ENCODE peak calls at places on chromosomes 6 and 20, in four cellular contexts. V is GM12878, Y is K562, B is H1. Z is an unnamed sample.

GRCh38 chr6:35050291-35050987 is 90.7 kb downstream of the TCP11 start:
- DNase-seq in Y (no peak), B (no peak), V (no peak), Z (no peak)

GRCh38 chr6:109705258-109705657 is 14.2 kb downstream of the FIG4 start:
- DNase-seq in V (peak; percentile 59), Y (peak; percentile 87), B (peak; percentile 75), Z (peak; percentile 78)

GRCh38 chr6:27452496-27452897 is 20.4 kb downstream of the ZNF184 start:
- DNase-seq in V (no peak), Y (no peak), B (no peak), Z (no peak)

GRCh38 chr6:96853083-96853482 is 15.8 kb upstream of the GPR63 start:
- DNase-seq in Y (no peak), V (no peak), B (no peak), Z (no peak)

GRCh38 chr6:53984163-53984562 is 127.1 kb upstream of the MLIP start:
- DNase-seq in B (no peak), V (no peak), Y (no peak), Z (peak; percentile 15)

GRCh38 chr6:133613231-133613630 is 275.7 kb upstream of the TCF21 start:
- DNase-seq in Y (no peak), V (no peak), B (no peak), Z (no peak)

GRCh38 chr20:59037386-59037785 is 5.2 kb downstream of the PRELID3B start:
- DNase-seq in Y (no peak), V (no peak), B (no peak), Z (no peak)

GRCh38 chr6:108068618-108069017 is 5.9 kb downstream of the OSTM1 start:
- DNase-seq in B (no peak), Y (no peak), V (peak; percentile 9), Z (no peak)

GRCh38 chr6:52271852-52272460 is 12.6 kb downstream of the MCM3 start:
- DNase-seq in B (no peak), V (no peak), Y (no peak), Z (peak; percentile 43)

GRCh38 chr6:43705996-43706395 is 18.4 kb upstream of the MRPS18A start:
- DNase-seq in Y (no peak), B (no peak), V (no peak), Z (no peak)

GRCh38 chr6:3119040-3119723 is 671 bp downstream of the BPHL start:
- DNase-seq in B (no peak), Y (peak; percentile 55), V (no peak), Z (peak; percentile 84)

DNA sequence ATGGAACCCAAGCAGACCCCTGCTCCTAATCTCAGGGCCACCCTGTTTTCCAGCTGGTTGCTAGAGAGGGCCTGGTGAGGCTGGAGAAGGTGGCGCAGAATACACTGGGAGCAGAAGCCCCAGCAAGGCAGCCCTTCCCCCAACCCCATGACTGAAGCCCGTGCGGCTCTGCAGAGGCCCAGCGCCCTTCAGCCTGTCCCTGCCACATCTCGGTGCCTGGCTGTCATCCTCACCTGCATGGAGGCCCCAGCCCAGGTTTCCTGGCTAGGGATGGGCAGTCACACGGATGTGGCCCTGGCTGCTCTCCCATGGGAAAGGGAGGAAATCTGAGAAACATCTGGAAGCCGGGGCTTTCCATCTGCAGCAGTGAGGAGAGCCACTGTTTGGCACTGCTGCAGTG is 26.1 kb upstream of the VSTM2L start:
- DNase-seq in Y (no peak), B (no peak), V (no peak), Z (no peak)
- TF ChIP-seq CBX5 in Y (no peak), B (no peak), V (no peak), Z (no peak)

GRCh38 chr6:42091718-42092023 is 41.3 kb downstream of the TAF8 start:
- DNase-seq in Y (no peak), V (no peak), B (no peak), Z (no peak)

GRCh38 chr6:42090819-42091717 is 40.7 kb downstream of the TAF8 start:
- DNase-seq in Y (peak; percentile 52), B (no peak), V (no peak), Z (no peak)

GRCh38 chr6:42095066-42095465 is 44.7 kb downstream of the TAF8 start:
- DNase-seq in B (no peak), Y (no peak), V (no peak), Z (no peak)

GRCh38 chr6:42095776-42096541 is 45.6 kb downstream of the TAF8 start:
- DNase-seq in B (no peak), Y (peak; percentile 70), V (no peak), Z (peak; percentile 74)

DNA sequence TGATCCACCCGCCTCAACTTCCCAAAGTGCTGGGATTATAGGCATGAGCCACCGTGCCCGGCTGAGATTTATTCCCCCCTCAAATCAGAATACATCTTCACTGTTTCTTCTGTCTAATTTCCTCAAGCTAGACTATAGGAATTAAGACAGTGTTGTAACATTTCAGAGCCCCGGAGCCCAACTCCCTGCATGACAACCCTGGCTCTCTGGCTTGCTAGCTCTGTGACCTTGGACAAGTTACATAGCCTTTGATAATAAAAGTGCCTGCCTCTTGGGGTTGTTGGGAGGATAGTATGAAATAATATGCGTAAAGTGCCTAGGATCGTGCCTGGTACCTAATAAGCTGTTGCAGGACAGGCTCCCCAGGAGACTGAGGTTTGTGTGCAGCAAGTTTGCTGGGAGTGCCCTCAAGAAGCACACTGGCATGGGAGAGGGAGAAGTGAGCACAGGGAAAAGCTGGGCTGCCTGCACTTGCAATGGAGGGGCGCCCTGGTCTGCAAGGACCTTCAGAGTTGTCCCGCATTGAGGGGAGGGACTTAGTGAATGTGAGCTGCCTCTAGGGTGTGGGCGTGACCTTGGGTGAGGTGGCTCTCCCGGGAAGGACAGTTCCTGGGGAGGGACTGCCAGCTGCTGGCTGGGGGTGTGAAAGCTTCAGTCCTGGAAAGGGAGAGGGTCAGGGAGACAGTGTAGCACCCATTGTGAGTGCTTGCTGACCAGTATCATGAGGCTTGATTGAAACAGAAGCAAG is 43.4 kb downstream of the TAF8 start:
- DNase-seq in B (no peak), Y (peak; percentile 80), V (no peak), Z (peak; percentile 64)
- TF ChIP-seq ATF3 in B (no peak), Y (no peak), V (no peak), Z (no peak)

DNA sequence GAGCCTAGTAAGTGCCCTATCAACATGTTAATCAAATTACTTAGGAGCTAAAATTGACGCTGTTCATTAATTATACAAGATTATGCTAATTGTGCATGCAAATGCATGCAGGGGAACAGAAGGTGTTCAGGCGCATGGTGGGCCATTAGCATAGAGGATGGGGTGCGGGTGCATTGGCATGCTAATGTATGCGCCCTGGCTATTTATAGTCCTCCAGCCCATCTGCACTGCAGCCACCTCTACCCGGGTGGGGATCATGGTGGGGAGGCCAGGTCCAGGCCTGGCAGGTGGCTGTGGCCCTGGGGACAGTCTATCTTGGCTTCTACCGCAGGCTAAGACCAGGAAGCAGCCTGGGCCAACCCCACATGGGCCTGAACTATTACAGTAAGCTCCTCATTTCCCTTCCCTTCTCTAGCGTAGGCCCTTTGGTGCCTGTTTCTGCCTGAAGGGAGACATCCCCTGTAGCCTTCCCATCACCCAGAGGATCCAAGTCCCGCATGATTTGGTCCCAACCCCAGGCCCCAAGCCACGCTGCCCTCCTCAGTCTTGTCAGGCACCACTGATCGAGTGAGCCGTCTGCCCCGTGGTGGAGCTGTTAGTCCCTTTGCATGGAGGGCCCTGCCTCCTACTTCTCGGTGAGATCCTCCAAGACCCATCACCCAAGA is 46.3 kb downstream of the EBF4 start:
- DNase-seq in V (no peak), Y (no peak), B (no peak), Z (no peak)
- TF ChIP-seq CBX5 in V (no peak), Y (no peak), B (no peak), Z (no peak)

DNA sequence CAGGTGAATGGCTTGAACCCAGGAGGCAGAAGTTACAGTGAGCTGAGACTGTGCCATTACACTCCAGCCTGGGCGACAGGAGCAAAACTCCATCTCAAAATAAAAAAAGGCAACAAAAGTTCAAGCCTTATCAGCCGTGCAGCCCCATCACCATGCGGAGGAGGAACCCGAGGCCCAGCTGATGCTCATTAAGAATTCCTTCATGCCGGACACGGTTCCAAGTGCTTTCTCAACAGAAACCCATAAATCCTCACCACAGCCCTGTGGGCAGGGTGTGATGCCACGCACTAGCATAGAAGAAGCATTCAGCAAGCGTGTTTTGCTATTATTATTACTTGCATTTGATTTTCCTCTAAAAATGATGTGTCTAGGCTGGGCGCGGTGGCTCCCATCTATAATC is 56.3 kb downstream of the PREX1 start:
- DNase-seq in B (no peak), V (no peak), Y (peak; percentile 68), Z (no peak)
- TF ChIP-seq ATF3 in B (no peak), V (no peak), Y (no peak), Z (no peak)

DNA sequence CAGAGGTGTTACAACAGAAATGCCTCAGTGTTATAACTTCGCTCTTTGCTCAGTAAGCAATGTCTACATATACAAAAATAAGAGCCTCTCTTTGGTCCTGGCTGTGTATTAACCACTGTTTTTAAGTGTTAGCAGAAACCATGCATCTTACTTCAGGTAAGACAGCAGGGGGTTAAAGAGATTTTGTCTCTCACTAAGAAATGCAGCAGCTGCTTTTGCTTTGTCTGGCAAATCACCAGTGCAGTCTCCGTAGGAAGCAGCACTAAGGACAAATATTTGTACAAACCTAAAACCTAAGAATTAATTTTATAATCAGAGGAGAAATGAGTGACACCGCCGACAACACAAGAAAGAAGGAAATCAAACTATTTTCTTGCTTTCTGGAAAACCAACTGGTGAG is 758 bp downstream of the SMIM28 start:
- DNase-seq in B (no peak), V (no peak), Y (no peak), Z (no peak)
- TF ChIP-seq CBX5 in B (no peak), V (no peak), Y (no peak), Z (no peak)

GRCh38 chr20:63007722-63008488 is 1.1 kb upstream of the BHLHE23 start:
- DNase-seq in Y (no peak), B (no peak), V (no peak), Z (no peak)

GRCh38 chr20:63009988-63010769 is 3.4 kb upstream of the BHLHE23 start:
- DNase-seq in Y (peak; percentile 36), B (no peak), V (peak; percentile 97), Z (no peak)

GRCh38 chr20:63007472-63007721 is 633 bp upstream of the BHLHE23 start:
- DNase-seq in Y (no peak), V (no peak), B (no peak), Z (no peak)

GRCh38 chr20:63008541-63009043 is 1.8 kb upstream of the BHLHE23 start:
- DNase-seq in Y (no peak), V (no peak), B (no peak), Z (no peak)

GRCh38 chr20:63009044-63009961 is 2.5 kb upstream of the BHLHE23 start:
- DNase-seq in Y (peak; percentile 85), V (peak; percentile 60), B (no peak), Z (peak; percentile 63)
- TF ChIP-seq ATF3 in Y (no peak), V (no peak), B (no peak), Z (no peak)

GRCh38 chr20:9349256-9349655 is 165.1 kb upstream of the LAMP5 start:
- DNase-seq in B (no peak), Y (no peak), V (no peak), Z (no peak)
- TF ChIP-seq CBX5 in B (no peak), Y (no peak), V (no peak), Z (no peak)

GRCh38 chr6:14799928-14800327 is 445.9 kb upstream of the JARID2 start:
- DNase-seq in V (peak; percentile 34), Y (peak; percentile 85), B (no peak), Z (peak; percentile 50)
- TF ChIP-seq ATF3 in V (peak; percentile 83), Y (no peak), B (peak; percentile 71), Z (no peak)